ENCODE peak calls at places on chromosome 6, in four cellular contexts. One of them, this sample, is unnamed.

GRCh38 chr6:5308066-5308465 is 46.8 kb downstream of the FARS2 start:
- DNase-seq in GM12865: no peak
- DNase-seq in adrenal gland: no peak
- DNase-seq in skeletal muscle cell: no peak
- DNase-seq in this sample: no peak

GRCh38 chr6:35173068-35174042 is 32.2 kb upstream of the TCP11 start:
- DNase-seq in skeletal muscle cell: no peak
- DNase-seq in adrenal gland: no peak
- DNase-seq in GM12865: peak
- DNase-seq in this sample: no peak

GRCh38 chr6:149324428-149324827 is 6.9 kb downstream of the TAB2 start:
- DNase-seq in skeletal muscle cell: no peak
- DNase-seq in adrenal gland: no peak
- DNase-seq in GM12865: no peak
- DNase-seq in this sample: no peak

GRCh38 chr6:100455230-100456124 is 9.2 kb downstream of the SIM1 start:
- DNase-seq in skeletal muscle cell: no peak
- DNase-seq in GM12865: no peak
- DNase-seq in adrenal gland: no peak
- DNase-seq in this sample: no peak

GRCh38 chr6:61842005-61842404 is 444.0 kb downstream of the KHDRBS2 start:
- DNase-seq in skeletal muscle cell: no peak
- DNase-seq in adrenal gland: no peak
- DNase-seq in GM12865: no peak
- DNase-seq in this sample: no peak

GRCh38 chr6:133353061-133353460 is 111.9 kb downstream of the EYA4 start:
- DNase-seq in skeletal muscle cell: no peak
- DNase-seq in adrenal gland: no peak
- DNase-seq in GM12865: no peak
- DNase-seq in this sample: no peak

GRCh38 chr6:37569317-37569716 is 69.6 kb upstream of the CCDC167 start:
- DNase-seq in adrenal gland: no peak
- DNase-seq in skeletal muscle cell: no peak
- DNase-seq in GM12865: no peak
- DNase-seq in this sample: no peak

GRCh38 chr6:127811939-127812338 is 88.9 kb downstream of the THEMIS start:
- DNase-seq in adrenal gland: no peak
- DNase-seq in GM12865: no peak
- DNase-seq in skeletal muscle cell: no peak
- DNase-seq in this sample: no peak

GRCh38 chr6:148146717-148147116 is 195.9 kb upstream of the SASH1 start:
- DNase-seq in GM12865: peak
- DNase-seq in skeletal muscle cell: peak
- DNase-seq in adrenal gland: no peak
- DNase-seq in this sample: no peak

GRCh38 chr6:64034331-64034730 is 398.7 kb downstream of the PHF3 start:
- DNase-seq in GM12865: no peak
- DNase-seq in skeletal muscle cell: no peak
- DNase-seq in adrenal gland: no peak
- DNase-seq in this sample: no peak

GRCh38 chr6:97978855-97979271 is 695.8 kb upstream of the MMS22L start:
- DNase-seq in GM12865: no peak
- DNase-seq in skeletal muscle cell: no peak
- DNase-seq in adrenal gland: no peak
- DNase-seq in this sample: no peak

GRCh38 chr6:36822506-36823269 is 16.6 kb downstream of the CPNE5 start:
- DNase-seq in skeletal muscle cell: no peak
- DNase-seq in adrenal gland: no peak
- DNase-seq in GM12865: no peak
- DNase-seq in this sample: no peak

GRCh38 chr6:75481936-75482593 is 11.5 kb downstream of the FILIP1 start:
- DNase-seq in adrenal gland: no peak
- DNase-seq in GM12865: no peak
- DNase-seq in skeletal muscle cell: peak
- DNase-seq in this sample: no peak

GRCh38 chr6:133235219-133235618 is 5.9 kb upstream of the EYA4 start:
- DNase-seq in skeletal muscle cell: no peak
- DNase-seq in adrenal gland: no peak
- DNase-seq in GM12865: no peak
- DNase-seq in this sample: no peak

GRCh38 chr6:157263146-157263545 is 60.2 kb downstream of the TMEM242 start:
- DNase-seq in skeletal muscle cell: no peak
- DNase-seq in adrenal gland: no peak
- DNase-seq in GM12865: no peak
- DNase-seq in this sample: no peak

GRCh38 chr6:147245693-147246092 is 41.5 kb downstream of the STXBP5 start:
- DNase-seq in GM12865: no peak
- DNase-seq in skeletal muscle cell: no peak
- DNase-seq in adrenal gland: no peak
- DNase-seq in this sample: no peak

GRCh38 chr6:34386316-34387137 is 5.9 kb downstream of the NUDT3 start:
- DNase-seq in GM12865: no peak
- DNase-seq in adrenal gland: no peak
- DNase-seq in skeletal muscle cell: peak
- DNase-seq in this sample: no peak

GRCh38 chr6:37173573-37174195 is 3.7 kb downstream of the PIM1 start:
- DNase-seq in GM12865: no peak
- DNase-seq in skeletal muscle cell: no peak
- DNase-seq in adrenal gland: no peak
- DNase-seq in this sample: no peak

GRCh38 chr6:158544428-158544827 is 15.5 kb upstream of the TMEM181 start:
- DNase-seq in adrenal gland: no peak
- DNase-seq in GM12865: no peak
- DNase-seq in skeletal muscle cell: no peak
- DNase-seq in this sample: no peak

GRCh38 chr6:4870821-4871494 is 94.8 kb downstream of the CDYL start:
- DNase-seq in GM12865: no peak
- DNase-seq in adrenal gland: no peak
- DNase-seq in skeletal muscle cell: no peak
- DNase-seq in this sample: no peak

GRCh38 chr6:140546640-140547039 is 1172.2 kb upstream of the CITED2 start:
- DNase-seq in adrenal gland: no peak
- DNase-seq in GM12865: no peak
- DNase-seq in skeletal muscle cell: peak
- DNase-seq in this sample: no peak

GRCh38 chr6:167684276-167685104 is 142.2 kb upstream of the AFDN start:
- DNase-seq in adrenal gland: no peak
- DNase-seq in skeletal muscle cell: no peak
- DNase-seq in GM12865: no peak
- DNase-seq in this sample: no peak

GRCh38 chr6:24864345-24864744 is 65.6 kb upstream of the ARMH2 start:
- DNase-seq in skeletal muscle cell: peak
- DNase-seq in GM12865: no peak
- DNase-seq in adrenal gland: no peak
- DNase-seq in this sample: no peak

GRCh38 chr6:129490551-129491245 is 219.3 kb downstream of the ARHGAP18 start:
- DNase-seq in adrenal gland: peak
- DNase-seq in GM12865: peak
- DNase-seq in skeletal muscle cell: peak
- DNase-seq in this sample: no peak

GRCh38 chr6:32635526-32636123 is 1.6 kb upstream of the HLA-DQA1 start:
- DNase-seq in adrenal gland: no peak
- DNase-seq in GM12865: no peak
- DNase-seq in skeletal muscle cell: no peak
- DNase-seq in this sample: no peak

GRCh38 chr6:34143884-34144580 is 1.9 kb downstream of the GRM4 start:
- DNase-seq in adrenal gland: no peak
- DNase-seq in skeletal muscle cell: no peak
- DNase-seq in GM12865: peak
- DNase-seq in this sample: no peak

GRCh38 chr6:45653117-45653883 is 275.6 kb upstream of the SUPT3H start:
- DNase-seq in GM12865: no peak
- DNase-seq in skeletal muscle cell: no peak
- DNase-seq in adrenal gland: no peak
- DNase-seq in this sample: no peak

GRCh38 chr6:109007521-109007920 is 87.1 kb downstream of the SESN1 start:
- DNase-seq in GM12865: no peak
- DNase-seq in skeletal muscle cell: no peak
- DNase-seq in adrenal gland: no peak
- DNase-seq in this sample: no peak

GRCh38 chr6:109008061-109008460 is 86.6 kb downstream of the SESN1 start:
- DNase-seq in adrenal gland: no peak
- DNase-seq in GM12865: peak
- DNase-seq in skeletal muscle cell: no peak
- DNase-seq in this sample: no peak

GRCh38 chr6:109009761-109010612 is 84.7 kb downstream of the SESN1 start:
- DNase-seq in GM12865: no peak
- DNase-seq in adrenal gland: no peak
- DNase-seq in skeletal muscle cell: no peak
- DNase-seq in this sample: no peak

GRCh38 chr6:109008951-109009760 is 85.5 kb downstream of the SESN1 start:
- DNase-seq in skeletal muscle cell: peak
- DNase-seq in adrenal gland: peak
- DNase-seq in GM12865: peak
- DNase-seq in this sample: peak

GRCh38 chr6:109008537-109008950 is 86.1 kb downstream of the SESN1 start:
- DNase-seq in skeletal muscle cell: no peak
- DNase-seq in adrenal gland: no peak
- DNase-seq in GM12865: no peak
- DNase-seq in this sample: no peak
- H3K4me3 ChIP-seq in skeletal muscle cell: peak
- H3K4me3 ChIP-seq in adrenal gland: no peak
- H3K4me3 ChIP-seq in GM12865: peak
- H3K4me3 ChIP-seq in this sample: peak

GRCh38 chr6:42726026-42726425 is 3.6 kb upstream of the PRPH2 start:
- DNase-seq in adrenal gland: no peak
- DNase-seq in skeletal muscle cell: no peak
- DNase-seq in GM12865: no peak
- DNase-seq in this sample: no peak
- H3K4me3 ChIP-seq in adrenal gland: no peak
- H3K4me3 ChIP-seq in skeletal muscle cell: no peak
- H3K4me3 ChIP-seq in GM12865: no peak
- H3K4me3 ChIP-seq in this sample: no peak

GRCh38 chr6:112203577-112204349 is 50.6 kb downstream of the LAMA4 start:
- DNase-seq in GM12865: no peak
- DNase-seq in adrenal gland: no peak
- DNase-seq in skeletal muscle cell: peak
- DNase-seq in this sample: no peak
- H3K4me3 ChIP-seq in GM12865: no peak
- H3K4me3 ChIP-seq in adrenal gland: no peak
- H3K4me3 ChIP-seq in skeletal muscle cell: no peak
- H3K4me3 ChIP-seq in this sample: no peak

GRCh38 chr6:69816569-69816968 is 19.8 kb upstream of the LMBRD1 start:
- DNase-seq in skeletal muscle cell: no peak
- DNase-seq in GM12865: peak
- DNase-seq in adrenal gland: no peak
- DNase-seq in this sample: no peak
- H3K4me3 ChIP-seq in skeletal muscle cell: no peak
- H3K4me3 ChIP-seq in GM12865: no peak
- H3K4me3 ChIP-seq in adrenal gland: no peak
- H3K4me3 ChIP-seq in this sample: no peak

GRCh38 chr6:41551857-41552256 is 5.7 kb downstream of the FOXP4 start:
- DNase-seq in skeletal muscle cell: no peak
- DNase-seq in GM12865: no peak
- DNase-seq in adrenal gland: no peak
- DNase-seq in this sample: no peak
- H3K4me3 ChIP-seq in skeletal muscle cell: no peak
- H3K4me3 ChIP-seq in GM12865: no peak
- H3K4me3 ChIP-seq in adrenal gland: no peak
- H3K4me3 ChIP-seq in this sample: no peak

DNA sequence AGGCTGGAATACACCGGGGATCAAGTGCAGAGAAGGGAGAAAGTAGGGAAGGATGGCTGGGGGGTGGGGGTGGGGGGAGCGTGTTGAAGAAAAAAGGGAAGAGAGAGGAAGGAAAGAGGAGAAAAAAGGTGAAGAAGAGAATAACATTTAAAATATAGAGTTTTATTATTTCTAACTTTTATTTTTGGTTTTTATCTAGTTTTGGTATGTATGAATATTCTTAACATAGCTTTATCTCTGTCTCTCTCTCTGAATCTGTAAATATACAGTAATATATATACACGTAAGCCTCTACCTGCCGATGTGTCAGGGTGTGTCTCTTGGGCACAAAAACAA is 30.0 kb downstream of the HLA-F start:
- DNase-seq in GM12865: no peak
- DNase-seq in skeletal muscle cell: no peak
- DNase-seq in adrenal gland: no peak
- DNase-seq in this sample: no peak
- H3K4me3 ChIP-seq in GM12865: peak
- H3K4me3 ChIP-seq in skeletal muscle cell: peak
- H3K4me3 ChIP-seq in adrenal gland: no peak
- H3K4me3 ChIP-seq in this sample: peak